ENCODE peak calls at places on chromosome 14, in seven cellular contexts. H, I, N, Z, W, G and D are unnamed samples.

GRCh38 chr14:92954933-92955332 is 32.0 kb downstream of the CHGA start:
- DNase-seq in G (no peak), H (no peak), Z (no peak), N (no peak), W (no peak), I (no peak), D (no peak)

GRCh38 chr14:81453166-81453766 is 53.1 kb upstream of the STON2 start:
- DNase-seq in W (peak), Z (peak), H (peak), G (peak), I (peak), N (peak), D (peak)

GRCh38 chr14:94823556-94824341 is 53.8 kb upstream of the GSC start:
- DNase-seq in H (no peak), G (no peak), N (no peak), Z (no peak), I (no peak), W (no peak), D (peak)

GRCh38 chr14:68961781-68962584 is 17.1 kb downstream of the ACTN1 start:
- DNase-seq in G (no peak), N (no peak), Z (peak), H (no peak), W (no peak), I (no peak), D (no peak)

GRCh38 chr14:58752782-58753181 is 115.0 kb downstream of the DACT1 start:
- DNase-seq in G (no peak), H (peak), I (no peak), Z (peak), W (no peak), N (no peak), D (no peak)

GRCh38 chr14:76386922-76387782 is 11.2 kb downstream of the ESRRB start:
- DNase-seq in G (peak), H (peak), I (peak), W (peak), N (peak), Z (peak), D (peak)

GRCh38 chr14:88851587-88851986 is 27.1 kb downstream of the TTC8 start:
- DNase-seq in I (no peak), H (no peak), W (no peak), G (no peak), Z (no peak), N (no peak), D (no peak)

GRCh38 chr14:86779416-86779815 is 1213.6 kb downstream of the GALC start:
- DNase-seq in N (no peak), G (no peak), H (no peak), Z (no peak), I (no peak), W (no peak), D (no peak)

GRCh38 chr14:68682166-68683103 is 110.4 kb downstream of the ZFP36L1 start:
- DNase-seq in N (peak), Z (peak), W (peak), G (no peak), I (peak), H (no peak), D (peak)